ENCODE peak calls at places on chromosomes 1 and 21, in seven cellular contexts. One of them, this sample, is unnamed.

GRCh38 chr21:36699026-36699545 is at the start of gene SIM2:
- DNase-seq in GM23338: peak; percentile 62
- DNase-seq in hepatocyte: no peak
- DNase-seq in GM23248: peak; percentile 53
- DNase-seq in HCT116: peak; percentile 46
- DNase-seq in neural progenitor cell: peak; percentile 83
- DNase-seq in PC-3: peak; percentile 92
- DNase-seq in this sample: no peak

GRCh38 chr1:74395492-74395891 is 116.9 kb downstream of the LRRC53 start:
- DNase-seq in GM23338: no peak
- DNase-seq in hepatocyte: no peak
- DNase-seq in GM23248: peak; percentile 7
- DNase-seq in HCT116: no peak
- DNase-seq in neural progenitor cell: no peak
- DNase-seq in PC-3: no peak
- DNase-seq in this sample: no peak

GRCh38 chr1:115423776-115424175 is 85.7 kb upstream of the NGF start:
- DNase-seq in GM23338: no peak
- DNase-seq in hepatocyte: no peak
- DNase-seq in GM23248: peak; percentile 37
- DNase-seq in HCT116: no peak
- DNase-seq in neural progenitor cell: no peak
- DNase-seq in PC-3: peak; percentile 48
- DNase-seq in this sample: no peak

GRCh38 chr1:184118051-184118450 is 66.5 kb downstream of the TSEN15 start:
- DNase-seq in GM23338: no peak
- DNase-seq in hepatocyte: peak; percentile 26
- DNase-seq in GM23248: peak; percentile 93
- DNase-seq in HCT116: no peak
- DNase-seq in neural progenitor cell: no peak
- DNase-seq in PC-3: peak; percentile 68
- DNase-seq in this sample: no peak

GRCh38 chr1:156836041-156836654 is 19.5 kb upstream of the SH2D2A start:
- DNase-seq in GM23338: no peak
- DNase-seq in hepatocyte: no peak
- DNase-seq in GM23248: no peak
- DNase-seq in HCT116: no peak
- DNase-seq in neural progenitor cell: no peak
- DNase-seq in PC-3: no peak
- DNase-seq in this sample: no peak

GRCh38 chr1:84479998-84480397 is 932 bp downstream of the RPF1 start:
- DNase-seq in GM23338: no peak
- DNase-seq in hepatocyte: peak; percentile 3
- DNase-seq in GM23248: peak; percentile 46
- DNase-seq in HCT116: no peak
- DNase-seq in neural progenitor cell: no peak
- DNase-seq in PC-3: no peak
- DNase-seq in this sample: no peak

GRCh38 chr1:91795601-91796389 is 90.2 kb downstream of the TGFBR3 start:
- DNase-seq in GM23338: no peak
- DNase-seq in hepatocyte: no peak
- DNase-seq in GM23248: peak; percentile 75
- DNase-seq in HCT116: no peak
- DNase-seq in neural progenitor cell: no peak
- DNase-seq in PC-3: peak; percentile 77
- DNase-seq in this sample: no peak

GRCh38 chr21:42281196-42281680 is 34.0 kb downstream of the TFF3 start:
- DNase-seq in GM23338: no peak
- DNase-seq in hepatocyte: no peak
- DNase-seq in GM23248: no peak
- DNase-seq in HCT116: no peak
- DNase-seq in neural progenitor cell: no peak
- DNase-seq in PC-3: no peak
- DNase-seq in this sample: no peak

GRCh38 chr21:46546799-46547198 is 58.1 kb downstream of the S100B start:
- DNase-seq in GM23338: no peak
- DNase-seq in hepatocyte: no peak
- DNase-seq in GM23248: no peak
- DNase-seq in HCT116: no peak
- DNase-seq in neural progenitor cell: no peak
- DNase-seq in PC-3: no peak
- DNase-seq in this sample: no peak

GRCh38 chr1:9324246-9325096 is 31.8 kb downstream of the SPSB1 start:
- DNase-seq in GM23338: no peak
- DNase-seq in hepatocyte: no peak
- DNase-seq in GM23248: no peak
- DNase-seq in HCT116: no peak
- DNase-seq in neural progenitor cell: no peak
- DNase-seq in PC-3: no peak
- DNase-seq in this sample: no peak

GRCh38 chr1:156414440-156415064 is 45.5 kb downstream of the RHBG start:
- DNase-seq in GM23338: peak; percentile 80
- DNase-seq in hepatocyte: no peak
- DNase-seq in GM23248: peak; percentile 10
- DNase-seq in HCT116: no peak
- DNase-seq in neural progenitor cell: peak; percentile 83
- DNase-seq in PC-3: peak; percentile 18
- DNase-seq in this sample: no peak

GRCh38 chr1:115332813-115333608 is 5.0 kb downstream of the NGF start:
- DNase-seq in GM23338: peak; percentile 38
- DNase-seq in hepatocyte: no peak
- DNase-seq in GM23248: peak; percentile 90
- DNase-seq in HCT116: no peak
- DNase-seq in neural progenitor cell: no peak
- DNase-seq in PC-3: no peak
- DNase-seq in this sample: no peak

GRCh38 chr1:229924639-229925038 is 142.4 kb upstream of the GALNT2 start:
- DNase-seq in GM23338: no peak
- DNase-seq in hepatocyte: no peak
- DNase-seq in GM23248: no peak
- DNase-seq in HCT116: no peak
- DNase-seq in neural progenitor cell: no peak
- DNase-seq in PC-3: no peak
- DNase-seq in this sample: no peak

GRCh38 chr1:228141082-228141870 is 1.2 kb downstream of the GUK1 start:
- DNase-seq in GM23338: no peak
- DNase-seq in hepatocyte: peak; percentile 19
- DNase-seq in GM23248: peak; percentile 75
- DNase-seq in HCT116: no peak
- DNase-seq in neural progenitor cell: no peak
- DNase-seq in PC-3: peak; percentile 59
- DNase-seq in this sample: peak; percentile 46

GRCh38 chr1:61452354-61452990 is 272.5 kb downstream of the TM2D1 start:
- DNase-seq in GM23338: no peak
- DNase-seq in hepatocyte: no peak
- DNase-seq in GM23248: peak; percentile 22
- DNase-seq in HCT116: no peak
- DNase-seq in neural progenitor cell: no peak
- DNase-seq in PC-3: no peak
- DNase-seq in this sample: no peak

GRCh38 chr1:156489166-156489934 is 11.2 kb downstream of the MEF2D start:
- DNase-seq in GM23338: peak; percentile 61
- DNase-seq in hepatocyte: peak; percentile 38
- DNase-seq in GM23248: peak; percentile 51
- DNase-seq in HCT116: no peak
- DNase-seq in neural progenitor cell: peak; percentile 77
- DNase-seq in PC-3: no peak
- DNase-seq in this sample: peak; percentile 67

GRCh38 chr1:228013322-228014234 is 6.8 kb downstream of the WNT3A start:
- DNase-seq in GM23338: no peak
- DNase-seq in hepatocyte: no peak
- DNase-seq in GM23248: no peak
- DNase-seq in HCT116: no peak
- DNase-seq in neural progenitor cell: no peak
- DNase-seq in PC-3: peak; percentile 77
- DNase-seq in this sample: no peak

GRCh38 chr1:235910357-235911299 is 43.9 kb upstream of the LYST start:
- DNase-seq in GM23338: peak; percentile 51
- DNase-seq in hepatocyte: peak; percentile 40
- DNase-seq in GM23248: peak; percentile 98
- DNase-seq in HCT116: peak; percentile 93
- DNase-seq in neural progenitor cell: peak; percentile 80
- DNase-seq in PC-3: peak; percentile 92
- DNase-seq in this sample: no peak

GRCh38 chr21:44263221-44263671 is 1.5 kb upstream of the DNMT3L start:
- DNase-seq in GM23338: peak; percentile 52
- DNase-seq in hepatocyte: no peak
- DNase-seq in GM23248: no peak
- DNase-seq in HCT116: no peak
- DNase-seq in neural progenitor cell: peak; percentile 80
- DNase-seq in PC-3: no peak
- DNase-seq in this sample: no peak

GRCh38 chr21:37658121-37658993 is 257.9 kb downstream of the KCNJ6 start:
- DNase-seq in GM23338: no peak
- DNase-seq in hepatocyte: no peak
- DNase-seq in GM23248: no peak
- DNase-seq in HCT116: no peak
- DNase-seq in neural progenitor cell: no peak
- DNase-seq in PC-3: no peak
- DNase-seq in this sample: no peak

DNA sequence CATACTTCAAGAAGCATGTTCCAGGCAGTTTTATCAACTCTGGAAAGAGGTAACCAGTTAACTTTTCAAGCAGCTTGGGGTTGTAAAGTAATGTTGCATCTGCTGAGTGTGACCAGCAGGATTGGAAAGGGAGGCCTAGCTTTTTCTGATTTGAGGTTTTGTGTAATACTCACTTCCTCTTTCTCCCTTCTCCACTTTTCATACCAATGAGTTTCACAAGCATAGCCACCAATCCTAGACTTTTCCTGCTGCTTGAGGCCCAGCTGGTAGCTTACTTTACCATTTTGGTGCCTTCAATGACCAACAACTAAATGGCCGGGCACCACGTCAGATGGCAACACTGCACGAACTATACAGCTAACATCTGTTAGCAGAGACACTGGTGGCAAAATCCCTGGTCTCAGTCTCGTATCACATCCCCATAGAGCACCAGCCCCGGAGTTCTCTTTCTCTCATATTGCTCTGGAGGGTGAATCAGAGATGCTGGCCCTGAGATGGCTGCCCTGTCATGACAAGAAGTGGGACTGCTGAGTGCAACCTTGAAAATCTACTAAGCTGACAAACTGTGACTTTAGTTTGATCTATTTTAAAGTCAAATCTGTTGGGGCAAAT is 14.8 kb upstream of the GPR88 start:
- DNase-seq in GM23338: no peak
- DNase-seq in hepatocyte: no peak
- DNase-seq in GM23248: no peak
- DNase-seq in HCT116: no peak
- DNase-seq in neural progenitor cell: no peak
- DNase-seq in PC-3: no peak
- DNase-seq in this sample: peak; percentile 46
- TF ChIP-seq EZH2phosphoT487 in GM23338: no peak
- TF ChIP-seq EZH2phosphoT487 in hepatocyte: no peak
- TF ChIP-seq EZH2phosphoT487 in GM23248: no peak
- TF ChIP-seq EZH2phosphoT487 in HCT116: no peak
- TF ChIP-seq EZH2phosphoT487 in neural progenitor cell: no peak
- TF ChIP-seq EZH2phosphoT487 in PC-3: no peak
- TF ChIP-seq EZH2phosphoT487 in this sample: no peak

GRCh38 chr1:154614247-154614646 is 6.3 kb upstream of the ADAR start:
- DNase-seq in GM23338: peak; percentile 47
- DNase-seq in hepatocyte: no peak
- DNase-seq in GM23248: no peak
- DNase-seq in HCT116: no peak
- DNase-seq in neural progenitor cell: peak; percentile 10
- DNase-seq in PC-3: no peak
- DNase-seq in this sample: no peak
- H4K20me1 ChIP-seq in GM23338: peaks cover 7% of the 10 kb centered on the region
- H4K20me1 ChIP-seq in hepatocyte: peaks cover 42% of the 10 kb centered on the region
- H4K20me1 ChIP-seq in GM23248: no peaks in the 10 kb centered on the region
- H4K20me1 ChIP-seq in HCT116: peaks cover 4% of the 10 kb centered on the region
- H4K20me1 ChIP-seq in neural progenitor cell: peaks cover 73% of the 10 kb centered on the region
- H4K20me1 ChIP-seq in PC-3: peaks cover 5% of the 10 kb centered on the region
- H4K20me1 ChIP-seq in this sample: peaks cover 5% of the 10 kb centered on the region

GRCh38 chr1:6028042-6028895 is 17.4 kb upstream of the KCNAB2 start:
- DNase-seq in GM23338: no peak
- DNase-seq in hepatocyte: no peak
- DNase-seq in GM23248: no peak
- DNase-seq in HCT116: no peak
- DNase-seq in neural progenitor cell: no peak
- DNase-seq in PC-3: no peak
- DNase-seq in this sample: no peak
- TF ChIP-seq EZH2phosphoT487 in GM23338: no peak
- TF ChIP-seq EZH2phosphoT487 in hepatocyte: no peak
- TF ChIP-seq EZH2phosphoT487 in GM23248: no peak
- TF ChIP-seq EZH2phosphoT487 in HCT116: no peak
- TF ChIP-seq EZH2phosphoT487 in neural progenitor cell: no peak
- TF ChIP-seq EZH2phosphoT487 in PC-3: no peak
- TF ChIP-seq EZH2phosphoT487 in this sample: no peak

GRCh38 chr1:53721088-53721487 is 17.9 kb downstream of the GLIS1 start:
- DNase-seq in GM23338: no peak
- DNase-seq in hepatocyte: no peak
- DNase-seq in GM23248: no peak
- DNase-seq in HCT116: no peak
- DNase-seq in neural progenitor cell: no peak
- DNase-seq in PC-3: no peak
- DNase-seq in this sample: no peak

GRCh38 chr1:53716150-53716549 is 22.8 kb downstream of the GLIS1 start:
- DNase-seq in GM23338: no peak
- DNase-seq in hepatocyte: no peak
- DNase-seq in GM23248: no peak
- DNase-seq in HCT116: no peak
- DNase-seq in neural progenitor cell: no peak
- DNase-seq in PC-3: no peak
- DNase-seq in this sample: no peak

GRCh38 chr1:53717025-53717804 is 21.7 kb downstream of the GLIS1 start:
- DNase-seq in GM23338: no peak
- DNase-seq in hepatocyte: no peak
- DNase-seq in GM23248: no peak
- DNase-seq in HCT116: no peak
- DNase-seq in neural progenitor cell: no peak
- DNase-seq in PC-3: no peak
- DNase-seq in this sample: no peak

GRCh38 chr1:53722025-53722424 is 16.9 kb downstream of the GLIS1 start:
- DNase-seq in GM23338: no peak
- DNase-seq in hepatocyte: no peak
- DNase-seq in GM23248: no peak
- DNase-seq in HCT116: no peak
- DNase-seq in neural progenitor cell: no peak
- DNase-seq in PC-3: no peak
- DNase-seq in this sample: no peak

DNA sequence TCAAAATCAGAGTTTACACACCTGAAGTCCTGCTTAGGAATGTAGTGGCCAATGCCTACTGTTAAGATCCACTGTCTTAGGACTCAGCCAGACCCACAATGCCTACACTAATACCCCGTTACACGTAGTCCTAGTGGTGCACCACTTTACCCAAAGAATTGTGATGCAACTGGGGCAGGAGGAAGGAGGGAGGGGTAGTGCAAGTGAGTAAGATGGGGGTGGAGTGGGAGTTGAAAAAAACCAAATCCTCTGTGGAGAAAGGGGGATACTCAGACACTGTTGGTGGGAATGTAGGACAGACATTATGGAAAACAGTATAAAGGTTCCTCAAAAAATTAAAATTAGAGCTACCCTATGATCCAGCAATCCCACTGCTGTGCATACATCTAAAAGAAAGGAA is 19.5 kb downstream of the GLIS1 start:
- DNase-seq in GM23338: no peak
- DNase-seq in hepatocyte: no peak
- DNase-seq in GM23248: no peak
- DNase-seq in HCT116: no peak
- DNase-seq in neural progenitor cell: no peak
- DNase-seq in PC-3: no peak
- DNase-seq in this sample: no peak
- H4K20me1 ChIP-seq in GM23338: no peaks in the 10 kb centered on the region
- H4K20me1 ChIP-seq in hepatocyte: no peaks in the 10 kb centered on the region
- H4K20me1 ChIP-seq in GM23248: no peaks in the 10 kb centered on the region
- H4K20me1 ChIP-seq in HCT116: no peaks in the 10 kb centered on the region
- H4K20me1 ChIP-seq in neural progenitor cell: no peaks in the 10 kb centered on the region
- H4K20me1 ChIP-seq in PC-3: no peaks in the 10 kb centered on the region
- H4K20me1 ChIP-seq in this sample: no peaks in the 10 kb centered on the region

This sample was measured in OCI-LY7.